ENCODE peak calls at places on chromosomes 6 and 20, in ten cellular contexts. D, A, G, S, M, C, V, R, Q and X are unnamed samples.
A peak's percentile ranks its signal among the peaks of the same experiment; 100 is the strongest.

GRCh38 chr6:157655139-157655538 is 167.9 kb upstream of the SNX9 start:
- DNase-seq in C (no peak), M (no peak), Q (no peak), A (no peak), S (no peak), D (no peak), V (no peak), G (no peak), R (peak; percentile 33), X (no peak)

GRCh38 chr20:48186915-48187314 is 401.6 kb upstream of the SULF2 start:
- DNase-seq in Q (no peak), M (no peak), R (no peak), S (no peak), A (no peak), G (no peak), D (no peak), C (no peak), V (no peak), X (no peak)

GRCh38 chr6:87730310-87730709 is 28.3 kb upstream of the AKIRIN2 start:
- DNase-seq in S (no peak), A (no peak), G (peak; percentile 29), V (no peak), Q (no peak), D (peak; percentile 35), R (peak; percentile 75), M (no peak), C (no peak), X (no peak)

GRCh38 chr6:126535138-126535537 is 195.2 kb downstream of the CENPW start:
- DNase-seq in C (no peak), D (no peak), S (no peak), G (no peak), A (no peak), R (no peak), V (no peak), Q (no peak), M (no peak), X (no peak)

GRCh38 chr6:168458101-168458500 is 17.1 kb downstream of the SMOC2 start:
- DNase-seq in A (no peak), C (no peak), R (no peak), V (no peak), G (no peak), M (no peak), D (no peak), Q (no peak), S (no peak), X (no peak)

GRCh38 chr20:41544472-41544871 is 73.7 kb downstream of the CHD6 start:
- DNase-seq in C (no peak), Q (no peak), G (no peak), D (no peak), A (no peak), R (no peak), V (no peak), S (no peak), M (no peak), X (no peak)

GRCh38 chr20:8218861-8219260 is 86.8 kb downstream of the PLCB1 start:
- DNase-seq in R (no peak), Q (no peak), V (no peak), G (no peak), D (no peak), M (peak; percentile 64), S (no peak), C (peak; percentile 40), A (no peak), X (no peak)

GRCh38 chr6:36028088-36028886 is 679 bp downstream of the MAPK14 start:
- DNase-seq in S (no peak), V (peak; percentile 13), R (peak; percentile 73), G (peak; percentile 64), D (no peak), M (peak; percentile 1), C (peak; percentile 1), Q (peak; percentile 37), A (peak; percentile 36), X (peak; percentile 61)

GRCh38 chr20:19937651-19938420 is 79.3 kb upstream of the NAA20 start:
- DNase-seq in R (no peak), V (peak; percentile 19), C (no peak), M (no peak), A (no peak), S (no peak), G (no peak), Q (no peak), D (no peak), X (no peak)